ENCODE peak calls at places on chromosomes 7 and 10, in four cellular contexts. M is colonic mucosa; U is CD8-positive, alpha-beta memory T cell; D is fibroblast of lung. E is an unnamed sample.

GRCh38 chr7:55271069-55271468 is 94.1 kb upstream of the LANCL2 start:
- DNase-seq in D (peak), U (no peak), M (no peak), E (no peak)

GRCh38 chr10:102678842-102679289 is 34.6 kb downstream of the TRIM8 start:
- DNase-seq in M (peak), D (peak), U (no peak), E (peak)

GRCh38 chr10:129959544-129960492 is 4.3 kb downstream of the EBF3 start:
- DNase-seq in D (no peak), M (no peak), U (no peak), E (peak)

GRCh38 chr10:69897417-69897816 is 95.7 kb downstream of the COL13A1 start:
- DNase-seq in U (no peak), M (no peak), D (no peak), E (no peak)

GRCh38 chr7:116334555-116334954 is 124.2 kb downstream of the TES start:
- DNase-seq in M (no peak), U (no peak), D (no peak), E (no peak)

GRCh38 chr10:69065406-69066361 is 22.2 kb upstream of the SRGN start:
- DNase-seq in M (no peak), D (peak), U (no peak), E (no peak)

GRCh38 chr7:29019275-29019820 is 61.2 kb upstream of the TRIL start:
- DNase-seq in D (peak), U (no peak), M (no peak), E (no peak)

GRCh38 chr10:46094931-46095755 is 49.1 kb upstream of the MSMB start:
- DNase-seq in M (no peak), U (peak), D (no peak), E (no peak)

GRCh38 chr7:135620980-135621850 is 41.1 kb upstream of the STMP1 start:
- DNase-seq in U (peak), M (peak), D (peak), E (peak)

GRCh38 chr7:142800103-142800502 is 29.3 kb downstream of the PRSS2 start:
- DNase-seq in M (no peak), U (peak), D (no peak), E (no peak)

GRCh38 chr7:105020926-105021325 is 6.9 kb downstream of the KMT2E start:
- DNase-seq in U (no peak), D (no peak), M (no peak), E (no peak)

GRCh38 chr7:85851571-85852193 is 664.8 kb upstream of the SEMA3D start:
- DNase-seq in U (no peak), M (no peak), D (peak), E (no peak)

GRCh38 chr10:68105820-68106219 is 3.5 kb upstream of the MYPN start:
- DNase-seq in U (no peak), D (peak), M (no peak), E (peak)

GRCh38 chr7:13036256-13036765 is 348.9 kb downstream of the ARL4A start:
- DNase-seq in U (no peak), D (peak), M (no peak), E (no peak)

GRCh38 chr7:138974675-138975237 is 6.4 kb downstream of the KIAA1549 start:
- DNase-seq in M (no peak), D (no peak), U (no peak), E (no peak)

GRCh38 chr7:90777075-90777864 is 181.1 kb downstream of the CDK14 start:
- DNase-seq in U (no peak), M (no peak), D (no peak), E (no peak)

GRCh38 chr7:46385662-46386309 is 464.7 kb upstream of the IGFBP3 start:
- DNase-seq in D (peak), M (no peak), U (no peak), E (no peak)

GRCh38 chr10:90800232-90800796 is 57.5 kb downstream of the HTR7 start:
- DNase-seq in D (no peak), M (no peak), U (no peak), E (no peak)

GRCh38 chr10:110323503-110323902 is 18.8 kb upstream of the SMNDC1 start:
- DNase-seq in D (peak), M (no peak), U (no peak), E (no peak)

GRCh38 chr7:149662591-149663095 is 110.7 kb downstream of the ZNF467 start:
- DNase-seq in D (peak), U (peak), M (peak), E (peak)

GRCh38 chr10:8300925-8301707 is 246.6 kb downstream of the GATA3 start:
- DNase-seq in D (no peak), M (no peak), U (no peak), E (no peak)

GRCh38 chr10:74307061-74307651 is 156.1 kb downstream of the ADK start:
- DNase-seq in U (no peak), M (no peak), D (no peak), E (no peak)

GRCh38 chr7:151818674-151819519 is 58.0 kb downstream of the PRKAG2 start:
- DNase-seq in U (no peak), D (no peak), M (peak), E (no peak)

GRCh38 chr10:85641479-85641967 is 725.1 kb downstream of the GRID1 start:
- DNase-seq in D (no peak), U (no peak), M (no peak), E (no peak)

GRCh38 chr10:6782378-6782777 is 202.3 kb upstream of the PRKCQ start:
- DNase-seq in D (no peak), M (no peak), U (no peak), E (no peak)

GRCh38 chr10:110016037-110016436 is 8.3 kb downstream of the ADD3 start:
- DNase-seq in U (no peak), M (no peak), D (peak), E (no peak)

GRCh38 chr7:136803028-136803427 is 65.4 kb upstream of the CHRM2 start:
- DNase-seq in U (no peak), M (no peak), D (no peak), E (no peak)

GRCh38 chr10:125797999-125798662 is 22.5 kb upstream of the MMP21 start:
- DNase-seq in M (no peak), U (no peak), D (no peak), E (no peak)

GRCh38 chr10:93208717-93209464 is 135.2 kb downstream of the CYP26A1 start:
- DNase-seq in U (no peak), M (no peak), D (no peak), E (no peak)

GRCh38 chr7:100162874-100163533 is 4.5 kb upstream of the TRAPPC14 start:
- DNase-seq in D (no peak), M (peak), U (peak), E (no peak)

DNA sequence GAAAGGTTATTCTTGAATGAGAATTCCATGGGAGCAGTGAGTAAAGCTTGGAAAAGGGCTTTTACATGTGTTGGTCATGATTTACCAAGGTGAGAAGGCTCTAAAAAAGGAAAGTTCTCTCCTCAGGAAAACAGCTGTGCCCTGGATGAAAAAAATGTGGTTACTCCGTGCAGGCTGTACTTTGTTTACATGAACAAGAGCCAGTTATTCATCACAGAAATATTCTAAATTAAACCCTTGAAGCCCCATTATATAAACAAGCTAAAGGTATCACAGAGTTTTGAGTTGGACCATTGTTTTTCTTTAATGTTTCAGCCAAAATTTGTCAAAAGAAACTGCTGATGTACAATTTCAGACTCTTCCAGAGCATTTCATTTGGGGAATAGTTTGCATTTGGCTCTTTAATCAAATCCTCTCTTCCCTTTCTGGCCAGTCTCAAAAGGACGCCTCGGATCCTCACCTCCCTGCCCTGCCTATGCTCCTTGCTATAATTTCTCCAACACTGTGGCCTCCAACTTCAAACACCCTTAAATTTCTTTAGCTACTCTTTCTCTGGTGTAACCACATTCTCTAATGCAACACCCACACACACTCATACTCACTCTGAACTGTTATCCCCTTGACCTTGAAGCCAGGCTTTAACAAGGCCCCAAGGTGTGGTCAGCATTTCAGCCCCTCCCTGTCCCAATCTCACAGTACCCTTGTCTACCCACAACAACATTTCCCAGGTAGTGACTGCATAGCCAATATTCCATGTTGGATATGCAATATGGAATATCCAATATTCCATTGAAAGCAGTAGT is 47.3 kb downstream of the AFAP1L2 start:
- DNase-seq in M (no peak), D (peak), U (no peak), E (no peak)
- H3K27ac ChIP-seq in M (no peak), D (no peak), U (no peak), E (no peak)

DNA sequence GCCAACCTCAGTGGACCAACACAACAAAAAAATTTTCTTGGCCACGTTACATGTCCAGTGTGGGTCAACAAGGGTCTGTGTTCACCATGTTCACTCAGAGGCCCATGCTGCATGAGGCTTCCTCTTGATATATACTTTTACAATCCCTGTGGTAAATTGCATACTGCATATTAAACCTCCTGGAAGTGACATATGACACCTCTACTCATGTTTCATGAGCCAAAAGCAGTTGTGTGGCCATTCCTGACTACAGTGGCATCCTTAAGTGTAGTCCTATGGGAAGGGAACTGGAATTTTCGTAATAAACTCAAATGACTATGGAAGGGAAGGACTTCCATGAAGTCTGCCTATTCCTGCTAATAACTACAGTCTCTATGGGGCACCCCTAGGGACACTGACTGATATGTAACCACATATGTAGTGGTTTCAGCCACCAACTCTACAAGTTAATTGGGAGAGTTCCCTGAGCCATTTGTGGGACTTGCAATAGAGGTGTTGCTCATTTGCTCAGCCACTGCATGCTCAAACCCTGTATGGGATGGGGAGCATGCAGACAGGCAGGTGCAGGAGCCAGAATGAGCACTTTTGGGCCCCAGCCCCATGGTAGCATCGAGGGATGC is 9.7 kb downstream of the DYNC1I1 start:
- DNase-seq in M (no peak), D (no peak), U (no peak), E (no peak)
- H3K27ac ChIP-seq in M (no peak), D (no peak), U (no peak), E (no peak)

GRCh38 chr10:95536017-95536416 is 25.2 kb downstream of the SORBS1 start:
- DNase-seq in U (no peak), M (no peak), D (peak), E (no peak)
- H3K27ac ChIP-seq in U (no peak), M (peak), D (no peak), E (no peak)

DNA sequence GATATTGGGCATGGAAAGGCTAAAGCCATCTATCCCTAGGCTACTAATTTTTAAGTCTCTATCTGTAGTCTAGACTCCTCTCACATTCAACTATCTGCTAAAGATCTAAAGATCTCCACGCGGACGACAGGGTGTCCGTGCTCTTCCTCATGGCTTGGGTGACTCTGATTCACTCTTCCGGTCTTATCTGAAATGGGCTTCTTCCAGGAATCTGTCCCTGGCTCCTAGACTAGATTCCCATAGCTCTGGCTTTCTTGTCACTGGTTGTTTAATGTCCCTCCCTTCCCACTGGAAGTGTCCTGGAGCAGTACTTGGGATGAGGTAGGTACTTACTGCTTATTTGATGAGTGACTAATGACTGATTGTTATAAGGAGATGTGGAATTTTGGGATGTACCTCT is 62.0 kb upstream of the PODXL start:
- DNase-seq in M (no peak), U (no peak), D (no peak), E (no peak)
- H3K27ac ChIP-seq in M (no peak), U (no peak), D (no peak), E (no peak)

DNA sequence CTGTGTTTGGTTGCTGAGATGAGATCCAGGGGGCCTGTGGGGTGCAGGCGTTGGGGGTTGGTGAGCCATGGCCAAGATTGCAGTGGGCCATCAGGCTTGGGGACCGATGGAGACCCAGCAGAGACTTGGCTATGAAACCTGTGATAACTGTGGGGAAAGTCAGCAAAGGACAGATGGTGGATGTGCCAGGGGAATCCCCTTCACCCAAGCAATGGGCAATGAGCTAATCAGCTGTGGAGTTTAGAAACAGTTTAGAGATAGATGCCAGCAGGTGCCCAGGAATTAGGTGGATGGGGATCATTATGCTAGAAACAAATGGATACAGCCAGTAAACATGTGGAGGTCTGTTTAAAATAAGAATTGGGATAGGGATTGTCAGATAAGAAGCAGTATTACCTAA is 151.4 kb upstream of the FERD3L start:
- DNase-seq in M (no peak), U (no peak), D (no peak), E (no peak)
- H3K27ac ChIP-seq in M (no peak), U (no peak), D (no peak), E (no peak)

E was measured in WERI-Rb-1.